ENCODE peak calls at places on chromosome 14, in ten cellular contexts. A, C, L, R, T, J, U, Z, K and Y are unnamed samples.

GRCh38 chr14:99575043-99576023 is 28.7 kb downstream of the CCDC85C start:
- DNase-seq in T (peak), A (peak), R (no peak), L (peak), C (no peak), J (peak), Z (peak), U (no peak), K (no peak), Y (no peak)

GRCh38 chr14:73591690-73592448 is at the start of gene ACOT4:
- DNase-seq in A (no peak), R (peak), T (peak), C (peak), K (peak), J (peak), Z (peak), L (peak), U (peak), Y (no peak)

GRCh38 chr14:99397698-99398097 is 83.0 kb downstream of the SETD3 start:
- DNase-seq in K (no peak), A (no peak), C (no peak), U (no peak), T (no peak), R (no peak), J (no peak), Z (no peak), L (no peak), Y (no peak)

GRCh38 chr14:31388687-31389413 is 31.5 kb downstream of the HEATR5A start:
- DNase-seq in K (peak), L (no peak), Z (no peak), T (no peak), J (no peak), C (no peak), R (no peak), U (no peak), A (peak), Y (peak)

GRCh38 chr14:34699873-34700621 is 14.3 kb downstream of the CFL2 start:
- DNase-seq in T (no peak), R (no peak), Z (no peak), J (peak), K (peak), L (no peak), U (no peak), C (no peak), A (peak), Y (peak)

GRCh38 chr14:86088156-86088555 is 558.2 kb downstream of the FLRT2 start:
- DNase-seq in K (no peak), U (no peak), Z (no peak), A (no peak), L (no peak), T (no peak), C (no peak), J (no peak), R (no peak), Y (no peak)

GRCh38 chr14:92645841-92646478 is 102.5 kb downstream of the LGMN start:
- DNase-seq in J (no peak), L (no peak), T (no peak), K (peak), Z (no peak), R (no peak), U (no peak), A (no peak), C (no peak), Y (no peak)

GRCh38 chr14:98819132-98819866 is 452.7 kb downstream of the BCL11B start:
- DNase-seq in Z (peak), J (no peak), K (no peak), U (peak), R (no peak), T (no peak), L (no peak), C (no peak), A (peak), Y (no peak)

GRCh38 chr14:95620659-95621059 is 65.6 kb upstream of the TCL1B start:
- DNase-seq in Z (no peak), A (no peak), R (no peak), C (no peak), T (no peak), J (no peak), L (no peak), U (peak), K (no peak), Y (no peak)

GRCh38 chr14:43687866-43688265 is 819.2 kb downstream of the FSCB start:
- DNase-seq in C (no peak), R (no peak), A (peak), T (no peak), Z (no peak), K (peak), J (no peak), U (no peak), L (no peak), Y (no peak)

GRCh38 chr14:81506512-81506911 is 27.1 kb downstream of the SEL1L start:
- DNase-seq in Z (no peak), A (no peak), J (no peak), L (no peak), T (no peak), U (no peak), R (no peak), C (no peak), K (no peak), Y (no peak)

GRCh38 chr14:38110258-38110657 is 97.4 kb upstream of the SSTR1 start:
- DNase-seq in C (no peak), A (no peak), K (no peak), L (no peak), J (no peak), U (no peak), Z (no peak), R (no peak), T (no peak), Y (no peak)

GRCh38 chr14:72476657-72477499 is 417.0 kb downstream of the DPF3 start:
- DNase-seq in J (no peak), U (peak), A (peak), R (no peak), Z (peak), L (no peak), C (peak), T (peak), K (peak), Y (peak)

GRCh38 chr14:106831322-106831720 is 1304.9 kb downstream of the TMEM121 start:
- DNase-seq in Z (peak), J (peak), U (peak), R (no peak), K (peak), T (peak), A (no peak), L (no peak), C (peak), Y (no peak)
- TF ChIP-seq CTCF in Z (peak), J (peak), U (peak), R (peak), K (peak), T (peak), A (peak), L (no peak), C (peak), Y (peak)

DNA sequence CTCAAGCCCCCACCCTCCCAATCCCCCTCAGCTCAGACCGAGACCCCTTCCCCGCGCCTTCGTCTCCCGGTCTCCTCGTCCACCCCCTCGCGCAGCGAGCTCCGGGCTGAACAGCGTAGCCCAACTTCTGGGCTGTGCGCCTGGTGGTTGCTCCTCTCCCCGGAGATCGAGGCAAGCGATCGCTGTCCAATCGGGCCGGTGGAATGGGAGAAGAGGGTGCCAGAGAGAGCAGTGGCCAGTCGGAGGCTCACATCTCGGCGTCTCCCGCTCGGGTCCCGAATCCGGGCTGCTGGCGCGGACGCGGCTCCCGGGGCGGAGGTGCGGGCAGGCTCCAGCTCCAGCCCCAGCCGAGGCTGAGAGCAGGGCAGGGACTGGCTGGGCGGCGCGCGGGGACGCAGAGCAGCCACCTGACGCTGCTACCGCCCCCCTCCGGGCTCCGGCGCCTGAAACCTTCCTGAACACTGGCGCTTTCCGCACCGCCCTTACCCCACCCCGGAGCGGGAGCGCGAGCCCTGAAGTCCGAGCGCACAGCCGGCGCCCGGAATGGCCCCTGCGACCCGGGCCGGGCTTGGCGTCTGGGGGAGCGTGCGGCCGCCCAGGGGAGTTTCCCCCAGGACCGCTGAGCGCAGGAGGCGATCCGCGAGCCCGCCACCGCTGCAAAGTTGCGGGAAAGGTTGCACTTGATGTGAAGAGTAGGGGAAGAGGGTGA is 508 bp upstream of the KCNH5 start:
- DNase-seq in R (no peak), T (no peak), J (peak), U (peak), Z (peak), A (no peak), C (no peak), L (peak), K (peak), Y (peak)
- TF ChIP-seq CTCF in R (no peak), T (no peak), J (no peak), U (no peak), Z (no peak), A (peak), C (no peak), L (no peak), K (no peak), Y (peak)

DNA sequence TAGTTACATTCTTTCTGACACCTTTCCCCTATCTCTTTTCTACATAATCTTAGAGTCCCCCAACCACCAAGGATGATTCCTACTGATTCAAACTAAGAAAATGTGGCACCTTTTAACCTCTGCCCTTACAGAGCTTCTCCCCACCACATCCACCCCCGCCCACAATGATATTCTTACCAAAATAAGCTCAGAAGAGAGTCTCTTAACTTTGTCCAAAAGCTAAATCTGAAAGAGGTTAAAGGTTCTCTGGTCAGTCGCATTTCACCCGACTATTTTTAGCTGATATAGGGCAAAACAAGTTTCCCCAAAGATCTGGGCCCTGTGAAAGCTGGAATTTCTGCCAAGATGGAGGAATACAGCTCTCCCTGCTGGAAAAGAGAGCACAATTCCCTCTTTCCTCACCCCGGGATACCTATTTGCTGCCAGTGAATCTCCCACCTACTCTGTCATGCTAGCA is 128.6 kb downstream of the ZFP36L1 start:
- DNase-seq in L (no peak), K (peak), R (peak), T (no peak), U (no peak), Z (no peak), C (peak), A (no peak), J (no peak), Y (no peak)
- TF ChIP-seq CTCF in L (no peak), K (peak), R (no peak), T (no peak), U (peak), Z (no peak), C (no peak), A (no peak), J (no peak), Y (peak)

DNA sequence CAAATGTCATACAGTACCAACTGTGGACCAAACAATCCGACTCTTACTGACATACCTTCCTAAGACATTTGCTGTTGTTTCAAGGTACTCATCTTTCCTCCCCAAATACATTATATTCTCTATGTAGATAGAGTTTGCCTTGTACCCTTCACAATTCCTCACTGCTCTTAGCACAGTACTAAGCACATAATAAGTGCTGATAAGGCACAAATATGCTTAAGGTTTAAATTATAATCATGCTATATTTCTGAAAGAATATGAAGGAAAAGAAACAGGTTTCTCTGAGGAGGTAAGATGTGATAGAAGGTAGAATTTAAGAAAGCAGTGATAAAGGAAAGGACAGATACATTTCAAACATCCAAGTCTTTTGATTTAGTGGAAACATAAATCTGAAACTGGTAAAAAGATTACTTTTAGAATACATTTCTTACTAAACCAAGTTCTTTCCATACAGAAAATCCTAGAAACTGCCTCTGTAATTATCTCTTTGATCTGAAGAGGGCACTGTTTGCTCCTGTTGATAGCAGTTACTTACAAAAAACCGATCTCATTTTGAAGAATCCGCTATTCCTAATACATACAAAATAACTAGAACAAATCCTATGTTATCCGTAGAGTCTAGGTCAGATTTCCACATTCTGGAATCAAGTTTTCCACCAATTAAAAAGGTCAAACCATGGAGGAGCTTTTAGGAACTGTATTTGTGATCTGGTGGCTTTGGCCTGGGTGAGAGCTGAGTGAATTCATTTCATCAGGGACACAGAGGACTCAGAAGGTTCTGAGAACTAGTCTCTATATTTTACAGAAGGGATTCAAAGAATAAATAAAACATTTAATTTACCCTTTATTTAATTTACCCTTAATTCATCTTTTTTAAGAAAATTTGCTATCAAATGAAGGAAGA is 311.9 kb downstream of the DAD1 start:
- DNase-seq in Z (no peak), J (peak), L (no peak), R (no peak), U (peak), A (peak), K (peak), T (no peak), C (peak), Y (no peak)
- TF ChIP-seq CTCF in Z (peak), J (peak), L (no peak), R (peak), U (peak), A (peak), K (peak), T (peak), C (peak), Y (peak)

GRCh38 chr14:76844223-76844622 is 18.0 kb downstream of the LRRC74A start:
- DNase-seq in K (peak), Z (peak), J (no peak), U (peak), L (peak), C (no peak), A (peak), R (peak), T (peak), Y (peak)
- TF ChIP-seq CTCF in K (peak), Z (no peak), J (no peak), U (peak), L (no peak), C (no peak), A (no peak), R (peak), T (no peak), Y (peak)

GRCh38 chr14:24316597-24316950 is 5.3 kb downstream of the LTB4R start:
- DNase-seq in Z (no peak), R (no peak), J (no peak), A (no peak), L (no peak), K (no peak), T (no peak), U (no peak), C (no peak), Y (no peak)

GRCh38 chr14:24317141-24317927 is 6.0 kb downstream of the LTB4R start:
- DNase-seq in K (no peak), U (no peak), Z (no peak), T (no peak), C (no peak), A (peak), J (no peak), L (no peak), R (no peak), Y (no peak)

GRCh38 chr14:24314377-24315193 is 3.3 kb downstream of the LTB4R start:
- DNase-seq in C (no peak), J (no peak), U (no peak), Z (no peak), L (no peak), R (peak), K (no peak), A (peak), T (no peak), Y (no peak)

GRCh38 chr14:24315243-24315806 is 4.0 kb downstream of the LTB4R start:
- DNase-seq in C (no peak), L (no peak), R (no peak), J (no peak), K (no peak), T (no peak), U (no peak), Z (no peak), A (no peak), Y (no peak)

GRCh38 chr14:24315807-24316596 is 4.7 kb downstream of the LTB4R start:
- DNase-seq in J (peak), A (no peak), T (peak), K (no peak), U (peak), C (no peak), R (peak), Z (peak), L (peak), Y (no peak)
- TF ChIP-seq CTCF in J (no peak), A (no peak), T (peak), K (no peak), U (peak), C (no peak), R (peak), Z (no peak), L (peak), Y (peak)

DNA sequence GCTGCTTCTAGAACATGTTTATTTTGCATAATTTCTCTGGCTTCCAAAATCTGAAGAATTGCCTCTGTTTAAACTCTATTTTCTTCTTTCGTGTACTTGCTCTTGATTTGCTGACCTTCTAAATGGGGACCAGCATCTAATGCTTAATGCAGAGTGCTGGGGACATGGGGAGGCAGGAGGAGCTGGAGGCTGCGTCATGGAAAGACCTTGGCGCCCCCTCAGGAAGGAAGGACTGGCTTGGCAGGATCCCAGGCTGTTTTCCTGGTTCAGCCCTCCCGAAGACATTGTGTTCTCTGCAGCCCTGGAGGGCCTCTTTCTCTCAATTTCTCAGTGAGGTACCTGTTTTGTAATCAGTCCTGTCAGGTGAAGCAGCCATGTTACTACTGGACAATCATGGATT is 5.5 kb downstream of the PRKCH start:
- DNase-seq in U (peak), K (peak), C (no peak), L (peak), Z (peak), A (peak), J (peak), T (peak), R (peak), Y (peak)
- TF ChIP-seq CTCF in U (peak), K (no peak), C (no peak), L (no peak), Z (no peak), A (no peak), J (no peak), T (no peak), R (no peak), Y (peak)